ENCODE peak calls at places on chromosomes 1 and 21, in nine cellular contexts. One of them, this sample, is unnamed.

GRCh38 chr1:180353930-180354329 is 123.9 kb downstream of the LHX4 start:
- DNase-seq in thoracic aorta: no peak
- DNase-seq in Karpas-422: no peak
- DNase-seq in nephron progenitor cell: no peak
- DNase-seq in RWPE1: no peak
- DNase-seq in GDM1: no peak
- DNase-seq in BJ: no peak
- DNase-seq in EH: no peak
- DNase-seq in ELR: no peak
- DNase-seq in this sample: no peak

GRCh38 chr1:203521812-203522211 is 27.9 kb downstream of the OPTC start:
- DNase-seq in thoracic aorta: no peak
- DNase-seq in Karpas-422: no peak
- DNase-seq in nephron progenitor cell: no peak
- DNase-seq in RWPE1: no peak
- DNase-seq in GDM1: no peak
- DNase-seq in BJ: no peak
- DNase-seq in EH: no peak
- DNase-seq in ELR: no peak
- DNase-seq in this sample: no peak

GRCh38 chr21:23356905-23357304 is 2250.4 kb downstream of the MRPL39 start:
- DNase-seq in thoracic aorta: no peak
- DNase-seq in Karpas-422: no peak
- DNase-seq in nephron progenitor cell: no peak
- DNase-seq in RWPE1: no peak
- DNase-seq in GDM1: no peak
- DNase-seq in BJ: no peak
- DNase-seq in EH: no peak
- DNase-seq in ELR: no peak
- DNase-seq in this sample: peak; percentile 3

GRCh38 chr1:228930479-228930957 is 195.2 kb downstream of the RHOU start:
- DNase-seq in thoracic aorta: no peak
- DNase-seq in Karpas-422: no peak
- DNase-seq in nephron progenitor cell: no peak
- DNase-seq in RWPE1: no peak
- DNase-seq in GDM1: no peak
- DNase-seq in BJ: no peak
- DNase-seq in EH: no peak
- DNase-seq in ELR: no peak
- DNase-seq in this sample: no peak

GRCh38 chr1:171643156-171643555 is 9.3 kb downstream of the MYOC start:
- DNase-seq in thoracic aorta: no peak
- DNase-seq in Karpas-422: no peak
- DNase-seq in nephron progenitor cell: no peak
- DNase-seq in RWPE1: no peak
- DNase-seq in GDM1: no peak
- DNase-seq in BJ: no peak
- DNase-seq in EH: no peak
- DNase-seq in ELR: no peak
- DNase-seq in this sample: no peak

GRCh38 chr1:230342019-230342418 is 84.1 kb downstream of the PGBD5 start:
- DNase-seq in thoracic aorta: no peak
- DNase-seq in Karpas-422: no peak
- DNase-seq in nephron progenitor cell: no peak
- DNase-seq in RWPE1: no peak
- DNase-seq in GDM1: no peak
- DNase-seq in BJ: no peak
- DNase-seq in EH: no peak
- DNase-seq in ELR: no peak
- DNase-seq in this sample: no peak

GRCh38 chr1:95223110-95223509 is 10.9 kb upstream of the RWDD3 start:
- DNase-seq in thoracic aorta: no peak
- DNase-seq in Karpas-422: no peak
- DNase-seq in nephron progenitor cell: no peak
- DNase-seq in RWPE1: no peak
- DNase-seq in GDM1: no peak
- DNase-seq in BJ: no peak
- DNase-seq in EH: peak; percentile 34
- DNase-seq in ELR: peak; percentile 24
- DNase-seq in this sample: no peak

GRCh38 chr21:36419996-36420395 is 34.8 kb downstream of the CHAF1B start:
- DNase-seq in thoracic aorta: peak; percentile 52
- DNase-seq in Karpas-422: peak; percentile 75
- DNase-seq in nephron progenitor cell: peak; percentile 84
- DNase-seq in RWPE1: peak; percentile 88
- DNase-seq in GDM1: peak; percentile 28
- DNase-seq in BJ: peak; percentile 36
- DNase-seq in EH: peak; percentile 91
- DNase-seq in ELR: peak; percentile 86
- DNase-seq in this sample: peak; percentile 93

GRCh38 chr1:15718199-15718601 is 17.9 kb upstream of the SLC25A34 start:
- DNase-seq in thoracic aorta: no peak
- DNase-seq in Karpas-422: no peak
- DNase-seq in nephron progenitor cell: no peak
- DNase-seq in RWPE1: no peak
- DNase-seq in GDM1: no peak
- DNase-seq in BJ: no peak
- DNase-seq in EH: no peak
- DNase-seq in ELR: no peak
- DNase-seq in this sample: no peak

GRCh38 chr1:214573386-214574358 is 22.3 kb upstream of the PTPN14 start:
- DNase-seq in thoracic aorta: no peak
- DNase-seq in Karpas-422: no peak
- DNase-seq in nephron progenitor cell: no peak
- DNase-seq in RWPE1: peak; percentile 69
- DNase-seq in GDM1: no peak
- DNase-seq in BJ: no peak
- DNase-seq in EH: peak; percentile 28
- DNase-seq in ELR: no peak
- DNase-seq in this sample: no peak

GRCh38 chr1:173253046-173253445 is 45.9 kb upstream of the TNFSF4 start:
- DNase-seq in thoracic aorta: no peak
- DNase-seq in Karpas-422: no peak
- DNase-seq in nephron progenitor cell: no peak
- DNase-seq in RWPE1: no peak
- DNase-seq in GDM1: no peak
- DNase-seq in BJ: no peak
- DNase-seq in EH: peak; percentile 32
- DNase-seq in ELR: peak; percentile 43
- DNase-seq in this sample: no peak

GRCh38 chr21:29163381-29164115 is 33.1 kb downstream of the MAP3K7CL start:
- DNase-seq in thoracic aorta: no peak
- DNase-seq in Karpas-422: no peak
- DNase-seq in nephron progenitor cell: no peak
- DNase-seq in RWPE1: no peak
- DNase-seq in GDM1: no peak
- DNase-seq in BJ: no peak
- DNase-seq in EH: peak; percentile 39
- DNase-seq in ELR: peak; percentile 29
- DNase-seq in this sample: no peak

GRCh38 chr21:37367301-37367757 is 756 bp downstream of the DYRK1A start:
- DNase-seq in thoracic aorta: no peak
- DNase-seq in Karpas-422: no peak
- DNase-seq in nephron progenitor cell: peak; percentile 43
- DNase-seq in RWPE1: no peak
- DNase-seq in GDM1: no peak
- DNase-seq in BJ: no peak
- DNase-seq in EH: no peak
- DNase-seq in ELR: peak; percentile 19
- DNase-seq in this sample: no peak

GRCh38 chr1:234659538-234659937 is 49.6 kb upstream of the IRF2BP2 start:
- DNase-seq in thoracic aorta: no peak
- DNase-seq in Karpas-422: no peak
- DNase-seq in nephron progenitor cell: no peak
- DNase-seq in RWPE1: peak; percentile 77
- DNase-seq in GDM1: no peak
- DNase-seq in BJ: peak; percentile 32
- DNase-seq in EH: peak; percentile 85
- DNase-seq in ELR: peak; percentile 96
- DNase-seq in this sample: peak; percentile 55

GRCh38 chr21:41137889-41138288 is 30.1 kb upstream of the BACE2 start:
- DNase-seq in thoracic aorta: no peak
- DNase-seq in Karpas-422: no peak
- DNase-seq in nephron progenitor cell: no peak
- DNase-seq in RWPE1: no peak
- DNase-seq in GDM1: no peak
- DNase-seq in BJ: no peak
- DNase-seq in EH: no peak
- DNase-seq in ELR: no peak
- DNase-seq in this sample: no peak

GRCh38 chr1:68322837-68323687 is 90.7 kb upstream of the WLS start:
- DNase-seq in thoracic aorta: peak; percentile 21
- DNase-seq in Karpas-422: no peak
- DNase-seq in nephron progenitor cell: peak; percentile 17
- DNase-seq in RWPE1: no peak
- DNase-seq in GDM1: no peak
- DNase-seq in BJ: no peak
- DNase-seq in EH: peak; percentile 69
- DNase-seq in ELR: peak; percentile 78
- DNase-seq in this sample: no peak

GRCh38 chr21:26124421-26124833 is 46.1 kb downstream of the APP start:
- DNase-seq in thoracic aorta: no peak
- DNase-seq in Karpas-422: no peak
- DNase-seq in nephron progenitor cell: no peak
- DNase-seq in RWPE1: no peak
- DNase-seq in GDM1: no peak
- DNase-seq in BJ: no peak
- DNase-seq in EH: peak; percentile 57
- DNase-seq in ELR: no peak
- DNase-seq in this sample: peak; percentile 84

GRCh38 chr1:29527314-29528004 is 291.1 kb downstream of the PTPRU start:
- DNase-seq in thoracic aorta: no peak
- DNase-seq in Karpas-422: no peak
- DNase-seq in nephron progenitor cell: no peak
- DNase-seq in RWPE1: no peak
- DNase-seq in GDM1: no peak
- DNase-seq in BJ: no peak
- DNase-seq in EH: no peak
- DNase-seq in ELR: no peak
- DNase-seq in this sample: no peak

GRCh38 chr1:229342902-229343587 is at the start of gene CCSAP:
- DNase-seq in thoracic aorta: no peak
- DNase-seq in Karpas-422: peak; percentile 49
- DNase-seq in nephron progenitor cell: no peak
- DNase-seq in RWPE1: peak; percentile 17
- DNase-seq in GDM1: peak; percentile 70
- DNase-seq in BJ: no peak
- DNase-seq in EH: peak; percentile 59
- DNase-seq in ELR: peak; percentile 58
- DNase-seq in this sample: peak; percentile 48

GRCh38 chr1:90344963-90345730 is 350.2 kb downstream of the ZNF326 start:
- DNase-seq in thoracic aorta: no peak
- DNase-seq in Karpas-422: no peak
- DNase-seq in nephron progenitor cell: no peak
- DNase-seq in RWPE1: no peak
- DNase-seq in GDM1: no peak
- DNase-seq in BJ: no peak
- DNase-seq in EH: no peak
- DNase-seq in ELR: peak; percentile 10
- DNase-seq in this sample: no peak

GRCh38 chr1:151934048-151934493 is 24.8 kb upstream of the THEM4 start:
- DNase-seq in thoracic aorta: no peak
- DNase-seq in Karpas-422: peak; percentile 90
- DNase-seq in nephron progenitor cell: peak; percentile 42
- DNase-seq in RWPE1: peak; percentile 57
- DNase-seq in GDM1: peak; percentile 16
- DNase-seq in BJ: no peak
- DNase-seq in EH: peak; percentile 68
- DNase-seq in ELR: peak; percentile 79
- DNase-seq in this sample: peak; percentile 71